ENCODE peak calls at places on chromosomes 11 and 22, in four cellular contexts. One of them, this sample, is unnamed.
A peak's percentile ranks its signal among the peaks of the same experiment; 100 is the strongest.

GRCh38 chr11:83971063-83971462 is 684.9 kb upstream of the CCDC90B start:
- DNase-seq in lower lobe of right lung: no peak
- DNase-seq in AG04450: no peak
- DNase-seq in CD4-positive, alpha-beta memory T cell: no peak
- DNase-seq in this sample: peak; percentile 11

GRCh38 chr22:45997077-45997774 is 20.3 kb upstream of the WNT7B start:
- DNase-seq in lower lobe of right lung: peak; percentile 86
- DNase-seq in AG04450: peak; percentile 90
- DNase-seq in CD4-positive, alpha-beta memory T cell: no peak
- DNase-seq in this sample: no peak

GRCh38 chr11:65112551-65113360 is 1.1 kb downstream of the TM7SF2 start:
- DNase-seq in lower lobe of right lung: peak; percentile 83
- DNase-seq in AG04450: no peak
- DNase-seq in CD4-positive, alpha-beta memory T cell: peak; percentile 81
- DNase-seq in this sample: no peak

GRCh38 chr22:45640941-45641621 is 30.6 kb upstream of the ATXN10 start:
- DNase-seq in lower lobe of right lung: no peak
- DNase-seq in AG04450: no peak
- DNase-seq in CD4-positive, alpha-beta memory T cell: no peak
- DNase-seq in this sample: no peak

GRCh38 chr11:6603287-6604080 is at the start of the genes ILK and RRP8:
- DNase-seq in lower lobe of right lung: peak; percentile 95
- DNase-seq in AG04450: peak; percentile 66
- DNase-seq in CD4-positive, alpha-beta memory T cell: peak; percentile 86
- DNase-seq in this sample: peak; percentile 59

GRCh38 chr22:46665151-46665695 is 45.0 kb downstream of the GRAMD4 start:
- DNase-seq in lower lobe of right lung: no peak
- DNase-seq in AG04450: no peak
- DNase-seq in CD4-positive, alpha-beta memory T cell: no peak
- DNase-seq in this sample: no peak

GRCh38 chr22:44260216-44261035 is 52.3 kb downstream of the SHISAL1 start:
- DNase-seq in lower lobe of right lung: no peak
- DNase-seq in AG04450: no peak
- DNase-seq in CD4-positive, alpha-beta memory T cell: no peak
- DNase-seq in this sample: no peak

GRCh38 chr11:31968774-31969433 is 122.0 kb upstream of the RCN1 start:
- DNase-seq in lower lobe of right lung: no peak
- DNase-seq in AG04450: no peak
- DNase-seq in CD4-positive, alpha-beta memory T cell: no peak
- DNase-seq in this sample: no peak

GRCh38 chr22:28440517-28441366 is 238.9 kb downstream of the TTC28 start:
- DNase-seq in lower lobe of right lung: no peak
- DNase-seq in AG04450: no peak
- DNase-seq in CD4-positive, alpha-beta memory T cell: no peak
- DNase-seq in this sample: no peak

GRCh38 chr22:31577711-31578110 is 81.4 kb downstream of the SFI1 start:
- DNase-seq in lower lobe of right lung: no peak
- DNase-seq in AG04450: no peak
- DNase-seq in CD4-positive, alpha-beta memory T cell: no peak
- DNase-seq in this sample: no peak

GRCh38 chr22:26259510-26259909 is 90.2 kb downstream of the SEZ6L start:
- DNase-seq in lower lobe of right lung: no peak
- DNase-seq in AG04450: no peak
- DNase-seq in CD4-positive, alpha-beta memory T cell: no peak
- DNase-seq in this sample: no peak

GRCh38 chr11:134654161-134654915 is 242.3 kb upstream of the B3GAT1 start:
- DNase-seq in lower lobe of right lung: no peak
- DNase-seq in AG04450: no peak
- DNase-seq in CD4-positive, alpha-beta memory T cell: no peak
- DNase-seq in this sample: no peak

GRCh38 chr11:128412847-128413791 is 174.2 kb downstream of the ETS1 start:
- DNase-seq in lower lobe of right lung: no peak
- DNase-seq in AG04450: no peak
- DNase-seq in CD4-positive, alpha-beta memory T cell: no peak
- DNase-seq in this sample: peak; percentile 82
- H3K27me3 ChIP-seq in lower lobe of right lung: no peaks in the 10 kb centered on the region
- H3K27me3 ChIP-seq in AG04450: no peaks in the 10 kb centered on the region
- H3K27me3 ChIP-seq in CD4-positive, alpha-beta memory T cell: no peaks in the 10 kb centered on the region
- H3K27me3 ChIP-seq in this sample: no peaks in the 10 kb centered on the region

GRCh38 chr11:721913-722811 is 16.1 kb downstream of the EPS8L2 start:
- DNase-seq in lower lobe of right lung: peak; percentile 79
- DNase-seq in AG04450: no peak
- DNase-seq in CD4-positive, alpha-beta memory T cell: peak; percentile 39
- DNase-seq in this sample: no peak

GRCh38 chr11:719214-720016 is 13.4 kb downstream of the EPS8L2 start:
- DNase-seq in lower lobe of right lung: no peak
- DNase-seq in AG04450: no peak
- DNase-seq in CD4-positive, alpha-beta memory T cell: no peak
- DNase-seq in this sample: no peak

GRCh38 chr11:720017-720641 is 14.1 kb downstream of the EPS8L2 start:
- DNase-seq in lower lobe of right lung: no peak
- DNase-seq in AG04450: no peak
- DNase-seq in CD4-positive, alpha-beta memory T cell: no peak
- DNase-seq in this sample: no peak

GRCh38 chr11:721347-721912 is 15.4 kb downstream of the EPS8L2 start:
- DNase-seq in lower lobe of right lung: no peak
- DNase-seq in AG04450: no peak
- DNase-seq in CD4-positive, alpha-beta memory T cell: no peak
- DNase-seq in this sample: no peak

GRCh38 chr11:720642-721346 is 14.8 kb downstream of the EPS8L2 start:
- DNase-seq in lower lobe of right lung: no peak
- DNase-seq in AG04450: no peak
- DNase-seq in CD4-positive, alpha-beta memory T cell: no peak
- DNase-seq in this sample: no peak
- H3K27me3 ChIP-seq in lower lobe of right lung: peaks cover 55% of the 10 kb centered on the region
- H3K27me3 ChIP-seq in AG04450: peaks cover 28% of the 10 kb centered on the region
- H3K27me3 ChIP-seq in CD4-positive, alpha-beta memory T cell: peaks cover 10% of the 10 kb centered on the region
- H3K27me3 ChIP-seq in this sample: no peaks in the 10 kb centered on the region

GRCh38 chr11:118136826-118137225 is 15.8 kb downstream of the SCN4B start:
- DNase-seq in lower lobe of right lung: no peak
- DNase-seq in AG04450: no peak
- DNase-seq in CD4-positive, alpha-beta memory T cell: no peak
- DNase-seq in this sample: no peak
- H3K27me3 ChIP-seq in lower lobe of right lung: peaks cover 5% of the 10 kb centered on the region
- H3K27me3 ChIP-seq in AG04450: peaks cover 2% of the 10 kb centered on the region
- H3K27me3 ChIP-seq in CD4-positive, alpha-beta memory T cell: no peaks in the 10 kb centered on the region
- H3K27me3 ChIP-seq in this sample: peaks cover 2% of the 10 kb centered on the region

GRCh38 chr22:16967453-16968217 is 40.4 kb downstream of the GAB4 start:
- DNase-seq in lower lobe of right lung: no peak
- DNase-seq in AG04450: no peak
- DNase-seq in CD4-positive, alpha-beta memory T cell: no peak
- DNase-seq in this sample: no peak

GRCh38 chr22:16970446-16970845 is 37.6 kb downstream of the GAB4 start:
- DNase-seq in lower lobe of right lung: no peak
- DNase-seq in AG04450: no peak
- DNase-seq in CD4-positive, alpha-beta memory T cell: no peak
- DNase-seq in this sample: no peak

GRCh38 chr22:16968218-16968595 is 39.8 kb downstream of the GAB4 start:
- DNase-seq in lower lobe of right lung: no peak
- DNase-seq in AG04450: no peak
- DNase-seq in CD4-positive, alpha-beta memory T cell: no peak
- DNase-seq in this sample: no peak

GRCh38 chr22:16972311-16972710 is 35.7 kb downstream of the GAB4 start:
- DNase-seq in lower lobe of right lung: no peak
- DNase-seq in AG04450: no peak
- DNase-seq in CD4-positive, alpha-beta memory T cell: no peak
- DNase-seq in this sample: no peak

GRCh38 chr22:16969508-16970327 is 38.3 kb downstream of the GAB4 start:
- DNase-seq in lower lobe of right lung: no peak
- DNase-seq in AG04450: no peak
- DNase-seq in CD4-positive, alpha-beta memory T cell: no peak
- DNase-seq in this sample: no peak
- H3K27me3 ChIP-seq in lower lobe of right lung: peaks cover 7% of the 10 kb centered on the region
- H3K27me3 ChIP-seq in AG04450: no peaks in the 10 kb centered on the region
- H3K27me3 ChIP-seq in CD4-positive, alpha-beta memory T cell: no peaks in the 10 kb centered on the region
- H3K27me3 ChIP-seq in this sample: no peaks in the 10 kb centered on the region